ENCODE peak calls at places on chromosomes 13 and 19, in ten cellular contexts. N is SHP77; C is renal cortical epithelial cell; M is C1 segment of cervical spinal cord; Z is stimulated activated CD4-positive, alpha-beta T cell treated with anti-CD3 and anti-CD28 coated beads, Interleukin-15, amount 100 ng/mL, for 24 hours; D is AG04449; I is head of caudate nucleus; G is EL; K is BJ; R is A549. H is an unnamed sample.

GRCh38 chr19:40702337-40703012 is 12.0 kb upstream of the NUMBL start:
- DNase-seq in N (no peak), C (no peak), M (no peak), Z (no peak), D (no peak), I (peak), G (no peak), K (no peak), R (peak), H (no peak)

GRCh38 chr19:33302974-33303790 is 848 bp upstream of the CEBPA start:
- DNase-seq in N (no peak), C (no peak), M (no peak), Z (peak), D (no peak), I (peak), G (peak), K (no peak), R (peak), H (peak)

GRCh38 chr19:5850743-5851293 is 431 bp downstream of the FUT3 start:
- DNase-seq in N (no peak), C (peak), M (no peak), Z (no peak), D (no peak), I (no peak), G (peak), K (peak), R (no peak), H (no peak)

GRCh38 chr13:75222031-75222430 is 259.9 kb downstream of the TBC1D4 start:
- DNase-seq in N (no peak), C (peak), M (no peak), Z (no peak), D (no peak), I (no peak), G (no peak), K (no peak), R (no peak), H (no peak)

GRCh38 chr19:40412866-40413265 is 312 bp downstream of the PRX start:
- DNase-seq in N (no peak), C (no peak), M (no peak), Z (no peak), D (no peak), I (no peak), G (no peak), K (no peak), R (no peak), H (no peak)

GRCh38 chr19:37979547-37980082 is 72.6 kb downstream of the SIPA1L3 start:
- DNase-seq in N (peak), C (peak), M (no peak), Z (no peak), D (no peak), I (no peak), G (no peak), K (no peak), R (no peak), H (peak)

GRCh38 chr13:111897178-111897845 is 169.6 kb upstream of the SOX1 start:
- DNase-seq in N (no peak), C (no peak), M (no peak), Z (no peak), D (no peak), I (peak), G (no peak), K (no peak), R (no peak), H (no peak)

GRCh38 chr19:50639121-50640112 is at the start of gene SYT3:
- DNase-seq in N (no peak), C (no peak), M (peak), Z (peak), D (no peak), I (peak), G (peak), K (no peak), R (peak), H (peak)

H was measured in NCI-H1105 treated with DMSO at 0.1 percent for 48 hours.